ENCODE peak calls at places on chromosomes 12 and 14, in five cellular contexts. Y, K, N, T and Z are unnamed samples.
A peak's percentile ranks its signal among the peaks of the same experiment; 100 is the strongest.

GRCh38 chr14:83058068-83058467 is 1524.4 kb upstream of the SEL1L start:
- DNase-seq in Y (no peak), K (no peak), N (no peak), T (no peak), Z (no peak)

GRCh38 chr14:63594455-63595372 is 47.0 kb downstream of the WDR89 start:
- DNase-seq in Y (no peak), K (no peak), N (no peak), T (no peak), Z (no peak)

GRCh38 chr12:127293507-127294310 is 973.3 kb upstream of the TMEM132C start:
- DNase-seq in Y (peak; percentile 93), K (peak; percentile 76), N (peak; percentile 36), T (peak; percentile 96), Z (no peak)

GRCh38 chr12:124273630-124274029 is 21.3 kb upstream of the RFLNA start:
- DNase-seq in Y (peak; percentile 53), K (no peak), N (peak; percentile 25), T (peak; percentile 94), Z (no peak)

GRCh38 chr12:22299294-22299912 is 35.1 kb downstream of the ST8SIA1 start:
- DNase-seq in Y (peak; percentile 18), K (peak; percentile 33), N (no peak), T (no peak), Z (no peak)

GRCh38 chr12:95326450-95326849 is 108.8 kb downstream of the VEZT start:
- DNase-seq in Y (peak; percentile 46), K (no peak), N (peak; percentile 73), T (no peak), Z (no peak)

GRCh38 chr14:104865631-104866441 is 768 bp downstream of the CEP170B start:
- DNase-seq in Y (peak; percentile 61), K (peak; percentile 72), N (peak; percentile 54), T (peak; percentile 89), Z (no peak)

GRCh38 chr12:98373982-98374381 is 141.4 kb upstream of the TMPO start:
- DNase-seq in Y (no peak), K (peak; percentile 21), N (no peak), T (peak; percentile 57), Z (no peak)

GRCh38 chr12:124538194-124539082 is 29.0 kb downstream of the NCOR2 start:
- DNase-seq in Y (no peak), K (no peak), N (no peak), T (no peak), Z (no peak)

GRCh38 chr12:112961074-112961473 is 17.2 kb upstream of the OAS2 start:
- DNase-seq in Y (no peak), K (no peak), N (no peak), T (peak; percentile 52), Z (no peak)

GRCh38 chr12:65430571-65431306 is 152.3 kb downstream of the MSRB3 start:
- DNase-seq in Y (peak; percentile 94), K (no peak), N (peak; percentile 85), T (no peak), Z (peak; percentile 78)

GRCh38 chr14:80560800-80561199 is 349.5 kb upstream of the DIO2 start:
- DNase-seq in Y (no peak), K (no peak), N (no peak), T (no peak), Z (no peak)

GRCh38 chr12:25424186-25424854 is 128.8 kb downstream of the LMNTD1 start:
- DNase-seq in Y (no peak), K (no peak), N (no peak), T (no peak), Z (no peak)

GRCh38 chr14:36818794-36819384 is 157.2 kb downstream of the PAX9 start:
- DNase-seq in Y (peak; percentile 78), K (peak; percentile 25), N (peak; percentile 48), T (no peak), Z (no peak)

GRCh38 chr12:119725523-119725922 is 57.6 kb downstream of the PRKAB1 start:
- DNase-seq in Y (no peak), K (no peak), N (no peak), T (no peak), Z (no peak)

GRCh38 chr12:2963154-2963759 is 4.1 kb downstream of the TEAD4 start:
- DNase-seq in Y (no peak), K (peak; percentile 37), N (no peak), T (peak; percentile 83), Z (no peak)

GRCh38 chr12:3311027-3311402 is 180.0 kb upstream of the PRMT8 start:
- DNase-seq in Y (peak; percentile 95), K (no peak), N (peak; percentile 30), T (peak; percentile 63), Z (no peak)

GRCh38 chr14:35400707-35401421 is 3.7 kb downstream of the NFKBIA start:
- DNase-seq in Y (no peak), K (no peak), N (no peak), T (peak; percentile 46), Z (no peak)

GRCh38 chr12:120495189-120495722 is 657 bp upstream of the DYNLL1 start:
- DNase-seq in Y (no peak), K (peak; percentile 35), N (no peak), T (no peak), Z (no peak)

GRCh38 chr12:132416827-132417226 is 73.1 kb upstream of the FBRSL1 start:
- DNase-seq in Y (no peak), K (no peak), N (no peak), T (no peak), Z (no peak)

GRCh38 chr12:109962388-109962787 is 33.8 kb downstream of the GIT2 start:
- DNase-seq in Y (no peak), K (no peak), N (no peak), T (peak; percentile 71), Z (no peak)

GRCh38 chr12:122282066-122282465 is 15.8 kb upstream of the VPS33A start:
- DNase-seq in Y (peak; percentile 85), K (peak; percentile 48), N (peak; percentile 84), T (peak; percentile 32), Z (no peak)

GRCh38 chr12:110689601-110690430 is 901 bp upstream of the HVCN1 start:
- DNase-seq in Y (no peak), K (peak; percentile 7), N (peak; percentile 9), T (peak; percentile 92), Z (no peak)

GRCh38 chr14:37150414-37150813 is 22.0 kb downstream of the SLC25A21 start:
- DNase-seq in Y (peak; percentile 76), K (peak; percentile 48), N (peak; percentile 16), T (no peak), Z (no peak)

GRCh38 chr14:30260772-30261607 is 298.0 kb upstream of the G2E3 start:
- DNase-seq in Y (no peak), K (peak; percentile 29), N (no peak), T (no peak), Z (no peak)

GRCh38 chr12:98736352-98737326 is 91.5 kb downstream of the APAF1 start:
- DNase-seq in Y (peak; percentile 51), K (peak; percentile 50), N (no peak), T (peak; percentile 85), Z (no peak)

GRCh38 chr14:58844544-58844943 is 206.8 kb downstream of the DACT1 start:
- DNase-seq in Y (no peak), K (no peak), N (no peak), T (no peak), Z (no peak)

GRCh38 chr12:80946591-80946990 is 8.9 kb upstream of the LIN7A start:
- DNase-seq in Y (peak; percentile 16), K (no peak), N (peak; percentile 8), T (no peak), Z (no peak)
- TF ChIP-seq CTCF in Y (peak; percentile 41), K (peak; percentile 29), N (peak; percentile 6), T (peak; percentile 40), Z (peak; percentile 39)

DNA sequence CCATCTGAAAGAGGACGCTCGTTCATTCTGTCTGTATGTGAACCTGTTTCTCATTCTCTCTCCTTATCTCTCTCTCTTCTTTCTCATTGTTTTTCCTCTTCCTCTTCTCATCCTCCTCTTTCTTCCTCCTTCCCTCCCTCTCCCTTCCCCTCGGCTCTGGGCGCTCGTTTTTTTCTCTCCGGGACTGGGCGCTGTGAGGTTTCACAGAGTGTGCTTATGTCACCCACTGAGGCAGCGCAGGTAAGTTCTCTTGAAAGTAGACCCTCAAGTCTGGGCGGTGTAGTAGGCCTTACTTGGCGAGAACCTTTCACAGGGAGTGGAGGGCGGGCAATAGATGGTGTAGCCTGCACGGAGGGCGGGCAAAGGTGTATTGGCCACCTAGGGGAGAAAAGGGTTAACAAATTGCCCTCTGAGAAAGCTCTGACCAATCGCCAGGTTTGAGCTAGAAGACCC is 4.5 kb upstream of the SIX1 start:
- DNase-seq in Y (no peak), K (peak; percentile 16), N (no peak), T (peak; percentile 59), Z (no peak)
- H3K4me3 ChIP-seq in Y (no peak overlapping the region), K (peak overlapping the region; percentile 21), N (no peak overlapping the region), T (no peak overlapping the region), Z (no peak overlapping the region)

DNA sequence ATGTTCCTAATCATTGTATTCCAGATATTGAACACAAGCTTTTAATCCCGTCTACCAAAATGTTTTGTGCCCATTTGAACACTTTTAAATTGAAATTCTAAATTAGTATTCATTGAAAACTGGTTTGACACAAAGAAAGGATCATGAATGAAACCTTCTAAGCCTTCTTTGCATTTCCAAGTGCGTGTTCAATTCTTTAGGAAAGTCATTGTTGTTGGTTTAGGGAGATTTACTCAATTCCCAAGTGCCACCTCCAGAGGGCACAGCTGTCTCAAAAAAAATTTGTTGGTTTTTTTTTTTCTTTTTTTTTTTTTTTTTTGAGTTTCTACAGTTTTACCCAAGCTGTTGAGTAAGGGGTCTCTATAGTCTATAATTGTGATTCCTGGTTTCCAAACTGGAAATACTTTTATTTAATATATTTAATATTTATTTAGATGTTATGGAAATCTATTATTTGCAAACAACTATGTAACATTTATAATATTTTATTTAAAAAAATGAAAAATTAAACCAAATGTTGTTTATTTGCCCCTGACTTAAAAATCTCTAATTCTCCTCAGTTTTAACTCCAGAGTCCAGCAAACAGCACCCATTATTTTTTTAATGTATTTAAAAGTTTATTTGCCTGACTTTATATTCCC is 79.9 kb downstream of the NEDD1 start:
- DNase-seq in Y (peak; percentile 59), K (peak; percentile 74), N (no peak), T (peak; percentile 72), Z (no peak)
- TF ChIP-seq CTCF in Y (peak; percentile 65), K (peak; percentile 79), N (peak; percentile 66), T (peak; percentile 86), Z (peak; percentile 70)

GRCh38 chr14:21527320-21527679 is 1.2 kb upstream of the SALL2 start:
- DNase-seq in Y (no peak), K (no peak), N (no peak), T (no peak), Z (no peak)

GRCh38 chr14:21528381-21529348 is 2.5 kb upstream of the SALL2 start:
- DNase-seq in Y (peak; percentile 35), K (no peak), N (peak; percentile 21), T (peak; percentile 38), Z (no peak)

GRCh38 chr14:21525571-21525970 is 575 bp downstream of the SALL2 start:
- DNase-seq in Y (no peak), K (peak; percentile 59), N (peak; percentile 13), T (peak; percentile 73), Z (no peak)

GRCh38 chr14:21525995-21526671 is at the start of gene SALL2:
- DNase-seq in Y (peak; percentile 57), K (peak; percentile 98), N (peak; percentile 63), T (peak; percentile 98), Z (no peak)

DNA sequence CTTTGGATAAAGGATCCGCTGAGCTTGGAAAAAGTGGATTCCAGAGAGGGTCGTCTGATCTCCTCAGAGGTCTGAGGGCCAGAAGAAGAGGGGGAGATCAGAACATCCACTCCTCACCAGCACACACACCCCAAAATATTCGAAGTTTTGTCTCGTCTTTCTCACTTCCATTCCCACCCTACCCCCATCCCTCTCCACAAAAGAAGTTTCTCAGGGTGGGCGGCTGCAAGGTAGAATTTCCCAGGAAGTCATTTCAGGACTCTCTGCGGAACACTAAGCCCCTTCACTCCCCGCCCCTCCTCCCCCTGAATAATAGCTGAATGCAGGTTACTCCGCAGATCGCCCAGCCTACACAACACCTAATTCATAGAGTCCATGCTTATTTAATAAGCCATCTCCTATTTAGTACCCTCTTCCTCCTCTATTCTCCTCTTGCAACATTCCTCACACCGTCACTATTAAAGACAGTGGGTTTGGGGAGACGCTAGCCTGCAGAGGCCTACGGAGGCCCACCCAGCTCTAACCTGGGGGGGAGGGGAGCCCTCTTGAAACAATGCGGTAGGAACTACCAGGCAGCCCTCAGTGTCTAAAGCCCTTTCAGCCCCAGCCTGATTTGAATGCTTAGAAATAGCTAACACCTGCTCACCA is 650 bp upstream of the SALL2 start:
- DNase-seq in Y (no peak), K (peak; percentile 94), N (no peak), T (peak; percentile 89), Z (no peak)
- H3K4me3 ChIP-seq in Y (peak overlapping the region; percentile 85), K (peak overlapping the region; percentile 74), N (peak overlapping the region; percentile 60), T (peak overlapping the region; percentile 86), Z (peak overlapping the region; percentile 66)